ENCODE peak calls at places on chromosomes 12 and 14, in five cellular contexts. One of them, this sample, is unnamed.

GRCh38 chr12:581746-582145 is 81.5 kb downstream of the NINJ2 start:
- DNase-seq in naive thymus-derived CD4-positive, alpha-beta T cell: no peak
- DNase-seq in PC-3: no peak
- DNase-seq in IMR-90: no peak
- DNase-seq in aorta: no peak
- DNase-seq in this sample: no peak

GRCh38 chr12:60345442-60345841 is 749.6 kb downstream of the SLC16A7 start:
- DNase-seq in aorta: no peak
- DNase-seq in naive thymus-derived CD4-positive, alpha-beta T cell: no peak
- DNase-seq in PC-3: peak; percentile 96
- DNase-seq in IMR-90: no peak
- DNase-seq in this sample: no peak

GRCh38 chr12:130764475-130765185 is 48.5 kb upstream of the RIMBP2 start:
- DNase-seq in IMR-90: peak; percentile 33
- DNase-seq in PC-3: peak; percentile 40
- DNase-seq in naive thymus-derived CD4-positive, alpha-beta T cell: no peak
- DNase-seq in aorta: no peak
- DNase-seq in this sample: no peak

GRCh38 chr12:129750426-129750825 is 153.4 kb downstream of the TMEM132D start:
- DNase-seq in IMR-90: no peak
- DNase-seq in PC-3: no peak
- DNase-seq in aorta: no peak
- DNase-seq in naive thymus-derived CD4-positive, alpha-beta T cell: no peak
- DNase-seq in this sample: no peak

GRCh38 chr12:58233886-58234285 is 292.5 kb downstream of the ATP23 start:
- DNase-seq in aorta: no peak
- DNase-seq in PC-3: no peak
- DNase-seq in IMR-90: no peak
- DNase-seq in naive thymus-derived CD4-positive, alpha-beta T cell: no peak
- DNase-seq in this sample: no peak

GRCh38 chr12:188910-189621 is 24.9 kb downstream of the SLC6A12 start:
- DNase-seq in PC-3: peak; percentile 59
- DNase-seq in aorta: peak; percentile 61
- DNase-seq in IMR-90: peak; percentile 45
- DNase-seq in naive thymus-derived CD4-positive, alpha-beta T cell: peak; percentile 24
- DNase-seq in this sample: no peak

GRCh38 chr14:102262894-102263462 is 42.0 kb downstream of the MOK start:
- DNase-seq in aorta: no peak
- DNase-seq in IMR-90: peak; percentile 60
- DNase-seq in PC-3: peak; percentile 96
- DNase-seq in naive thymus-derived CD4-positive, alpha-beta T cell: no peak
- DNase-seq in this sample: no peak

GRCh38 chr12:108560321-108560721 is 652 bp downstream of the SART3 start:
- DNase-seq in naive thymus-derived CD4-positive, alpha-beta T cell: no peak
- DNase-seq in IMR-90: peak; percentile 64
- DNase-seq in PC-3: no peak
- DNase-seq in aorta: no peak
- DNase-seq in this sample: no peak

GRCh38 chr14:76456200-76456599 is 80.3 kb downstream of the ESRRB start:
- DNase-seq in naive thymus-derived CD4-positive, alpha-beta T cell: peak; percentile 6
- DNase-seq in PC-3: peak; percentile 38
- DNase-seq in IMR-90: peak; percentile 8
- DNase-seq in aorta: no peak
- DNase-seq in this sample: peak; percentile 11

GRCh38 chr14:25406818-25407217 is 356.9 kb upstream of the STXBP6 start:
- DNase-seq in IMR-90: peak; percentile 8
- DNase-seq in aorta: no peak
- DNase-seq in PC-3: peak; percentile 57
- DNase-seq in naive thymus-derived CD4-positive, alpha-beta T cell: no peak
- DNase-seq in this sample: no peak

GRCh38 chr14:32761381-32761968 is 177.2 kb upstream of the NPAS3 start:
- DNase-seq in IMR-90: no peak
- DNase-seq in naive thymus-derived CD4-positive, alpha-beta T cell: no peak
- DNase-seq in PC-3: peak; percentile 37
- DNase-seq in aorta: no peak
- DNase-seq in this sample: no peak

GRCh38 chr14:77605392-77605978 is 11.0 kb downstream of the SPTLC2 start:
- DNase-seq in naive thymus-derived CD4-positive, alpha-beta T cell: no peak
- DNase-seq in IMR-90: no peak
- DNase-seq in PC-3: no peak
- DNase-seq in aorta: no peak
- DNase-seq in this sample: no peak

GRCh38 chr12:120483621-120484020 is 12.3 kb upstream of the DYNLL1 start:
- DNase-seq in IMR-90: no peak
- DNase-seq in PC-3: no peak
- DNase-seq in naive thymus-derived CD4-positive, alpha-beta T cell: no peak
- DNase-seq in aorta: no peak
- DNase-seq in this sample: no peak

GRCh38 chr12:52091869-52092268 is 12.4 kb downstream of the SMIM41 start:
- DNase-seq in aorta: no peak
- DNase-seq in PC-3: no peak
- DNase-seq in IMR-90: no peak
- DNase-seq in naive thymus-derived CD4-positive, alpha-beta T cell: no peak
- DNase-seq in this sample: no peak

GRCh38 chr12:16726879-16727278 is 120.9 kb upstream of the LMO3 start:
- DNase-seq in IMR-90: peak; percentile 16
- DNase-seq in naive thymus-derived CD4-positive, alpha-beta T cell: no peak
- DNase-seq in PC-3: no peak
- DNase-seq in aorta: no peak
- DNase-seq in this sample: peak; percentile 14

GRCh38 chr12:100733817-100734593 is 60.6 kb upstream of the ANO4 start:
- DNase-seq in PC-3: peak; percentile 55
- DNase-seq in naive thymus-derived CD4-positive, alpha-beta T cell: no peak
- DNase-seq in aorta: no peak
- DNase-seq in IMR-90: peak; percentile 60
- DNase-seq in this sample: no peak

GRCh38 chr12:99092100-99092851 is 447.2 kb downstream of the APAF1 start:
- DNase-seq in aorta: no peak
- DNase-seq in naive thymus-derived CD4-positive, alpha-beta T cell: no peak
- DNase-seq in PC-3: no peak
- DNase-seq in IMR-90: no peak
- DNase-seq in this sample: no peak

GRCh38 chr12:27331299-27331926 is 1.2 kb upstream of the BMAL2 start:
- DNase-seq in IMR-90: peak; percentile 98
- DNase-seq in naive thymus-derived CD4-positive, alpha-beta T cell: no peak
- DNase-seq in PC-3: peak; percentile 99
- DNase-seq in aorta: no peak
- DNase-seq in this sample: no peak

GRCh38 chr14:56119221-56119967 is 1.2 kb downstream of the PELI2 start:
- DNase-seq in aorta: peak; percentile 73
- DNase-seq in naive thymus-derived CD4-positive, alpha-beta T cell: peak; percentile 41
- DNase-seq in PC-3: no peak
- DNase-seq in IMR-90: peak; percentile 52
- DNase-seq in this sample: peak; percentile 37

GRCh38 chr12:112479413-112479812 is 60.7 kb downstream of the PTPN11 start:
- DNase-seq in aorta: no peak
- DNase-seq in IMR-90: no peak
- DNase-seq in PC-3: no peak
- DNase-seq in naive thymus-derived CD4-positive, alpha-beta T cell: no peak
- DNase-seq in this sample: no peak

GRCh38 chr12:110921262-110921661 is 883 bp upstream of the MYL2 start:
- DNase-seq in IMR-90: peak; percentile 19
- DNase-seq in PC-3: peak; percentile 78
- DNase-seq in naive thymus-derived CD4-positive, alpha-beta T cell: no peak
- DNase-seq in aorta: no peak
- DNase-seq in this sample: no peak

GRCh38 chr12:123832052-123832451 is 70.0 kb downstream of the DNAH10 start:
- DNase-seq in aorta: no peak
- DNase-seq in PC-3: no peak
- DNase-seq in IMR-90: no peak
- DNase-seq in naive thymus-derived CD4-positive, alpha-beta T cell: no peak
- DNase-seq in this sample: no peak

GRCh38 chr12:132079190-132079589 is 64.9 kb downstream of the DDX51 start:
- DNase-seq in aorta: no peak
- DNase-seq in PC-3: no peak
- DNase-seq in IMR-90: no peak
- DNase-seq in naive thymus-derived CD4-positive, alpha-beta T cell: no peak
- DNase-seq in this sample: no peak

GRCh38 chr12:54418441-54419087 is 502 bp downstream of the ITGA5 start:
- DNase-seq in IMR-90: no peak
- DNase-seq in aorta: no peak
- DNase-seq in PC-3: no peak
- DNase-seq in naive thymus-derived CD4-positive, alpha-beta T cell: no peak
- DNase-seq in this sample: no peak

GRCh38 chr12:1811948-1812291 is 8.4 kb upstream of the LRTM2 start:
- DNase-seq in IMR-90: no peak
- DNase-seq in aorta: no peak
- DNase-seq in PC-3: no peak
- DNase-seq in naive thymus-derived CD4-positive, alpha-beta T cell: no peak
- DNase-seq in this sample: no peak

GRCh38 chr12:1810931-1811280 is 9.5 kb upstream of the LRTM2 start:
- DNase-seq in IMR-90: no peak
- DNase-seq in aorta: no peak
- DNase-seq in naive thymus-derived CD4-positive, alpha-beta T cell: no peak
- DNase-seq in PC-3: no peak
- DNase-seq in this sample: no peak

GRCh38 chr12:1810201-1810930 is 10.0 kb upstream of the LRTM2 start:
- DNase-seq in aorta: peak; percentile 38
- DNase-seq in naive thymus-derived CD4-positive, alpha-beta T cell: no peak
- DNase-seq in IMR-90: peak; percentile 14
- DNase-seq in PC-3: no peak
- DNase-seq in this sample: no peak

GRCh38 chr12:1812650-1813302 is 7.6 kb upstream of the LRTM2 start:
- DNase-seq in IMR-90: peak; percentile 48
- DNase-seq in naive thymus-derived CD4-positive, alpha-beta T cell: no peak
- DNase-seq in aorta: peak; percentile 76
- DNase-seq in PC-3: no peak
- DNase-seq in this sample: peak; percentile 49

GRCh38 chr12:1811281-1811947 is 9.0 kb upstream of the LRTM2 start:
- DNase-seq in PC-3: no peak
- DNase-seq in IMR-90: peak; percentile 52
- DNase-seq in naive thymus-derived CD4-positive, alpha-beta T cell: no peak
- DNase-seq in aorta: no peak
- DNase-seq in this sample: no peak
- H3K27ac ChIP-seq in PC-3: no peak overlapping the region
- H3K27ac ChIP-seq in IMR-90: no peak overlapping the region
- H3K27ac ChIP-seq in naive thymus-derived CD4-positive, alpha-beta T cell: peak overlapping the region; percentile 51
- H3K27ac ChIP-seq in aorta: no peak overlapping the region
- H3K27ac ChIP-seq in this sample: peak overlapping the region; percentile 46

GRCh38 chr12:117063162-117063911 is 35.9 kb downstream of the TESC start:
- DNase-seq in IMR-90: no peak
- DNase-seq in aorta: peak; percentile 79
- DNase-seq in PC-3: no peak
- DNase-seq in naive thymus-derived CD4-positive, alpha-beta T cell: peak; percentile 42
- DNase-seq in this sample: no peak
- H3K27ac ChIP-seq in IMR-90: no peak overlapping the region
- H3K27ac ChIP-seq in aorta: no peak overlapping the region
- H3K27ac ChIP-seq in PC-3: no peak overlapping the region
- H3K27ac ChIP-seq in naive thymus-derived CD4-positive, alpha-beta T cell: peak overlapping the region; percentile 28
- H3K27ac ChIP-seq in this sample: no peak overlapping the region

DNA sequence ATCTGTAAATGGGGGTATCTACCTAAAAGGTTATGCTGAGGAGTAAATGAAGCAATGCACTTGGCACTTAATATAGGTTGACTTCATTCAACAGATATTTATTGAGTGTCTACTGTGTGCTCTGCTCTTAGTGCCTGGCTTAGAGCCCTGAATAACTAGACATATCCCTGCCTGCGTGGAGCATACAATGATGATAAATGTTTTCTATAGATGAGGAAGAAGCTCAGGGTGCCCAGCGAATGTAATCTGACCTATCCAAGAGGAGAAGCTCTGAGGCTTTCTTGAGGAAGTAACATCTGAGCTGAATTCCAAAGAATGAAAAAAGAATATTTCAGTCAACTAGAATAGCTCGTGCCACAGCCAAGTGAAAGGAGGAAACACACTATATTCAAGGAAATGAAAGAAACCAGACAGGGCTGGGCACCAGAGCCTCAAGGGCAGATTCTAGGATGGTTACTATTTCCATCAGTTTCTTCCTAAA is 17.9 kb upstream of the HIGD1C start:
- DNase-seq in IMR-90: no peak
- DNase-seq in naive thymus-derived CD4-positive, alpha-beta T cell: no peak
- DNase-seq in aorta: no peak
- DNase-seq in PC-3: no peak
- DNase-seq in this sample: no peak
- H3K27ac ChIP-seq in IMR-90: peak overlapping the region; percentile 66
- H3K27ac ChIP-seq in naive thymus-derived CD4-positive, alpha-beta T cell: no peak overlapping the region
- H3K27ac ChIP-seq in aorta: peak overlapping the region; percentile 39
- H3K27ac ChIP-seq in PC-3: no peak overlapping the region
- H3K27ac ChIP-seq in this sample: peak overlapping the region; percentile 50

GRCh38 chr14:53355581-53356112 is 202.5 kb upstream of the DDHD1 start:
- DNase-seq in aorta: no peak
- DNase-seq in naive thymus-derived CD4-positive, alpha-beta T cell: no peak
- DNase-seq in IMR-90: peak; percentile 82
- DNase-seq in PC-3: peak; percentile 49
- DNase-seq in this sample: no peak
- H3K27ac ChIP-seq in aorta: no peak overlapping the region
- H3K27ac ChIP-seq in naive thymus-derived CD4-positive, alpha-beta T cell: no peak overlapping the region
- H3K27ac ChIP-seq in IMR-90: peak overlapping the region; percentile 53
- H3K27ac ChIP-seq in PC-3: no peak overlapping the region
- H3K27ac ChIP-seq in this sample: no peak overlapping the region

GRCh38 chr12:121741743-121742142 is 29.2 kb downstream of the TMEM120B start:
- DNase-seq in IMR-90: no peak
- DNase-seq in naive thymus-derived CD4-positive, alpha-beta T cell: no peak
- DNase-seq in aorta: no peak
- DNase-seq in PC-3: no peak
- DNase-seq in this sample: no peak
- H3K27ac ChIP-seq in IMR-90: no peak overlapping the region
- H3K27ac ChIP-seq in naive thymus-derived CD4-positive, alpha-beta T cell: no peak overlapping the region
- H3K27ac ChIP-seq in aorta: no peak overlapping the region
- H3K27ac ChIP-seq in PC-3: no peak overlapping the region
- H3K27ac ChIP-seq in this sample: no peak overlapping the region

GRCh38 chr14:44989497-44990440 is 27.8 kb downstream of the TOGARAM1 start:
- DNase-seq in PC-3: no peak
- DNase-seq in IMR-90: no peak
- DNase-seq in naive thymus-derived CD4-positive, alpha-beta T cell: no peak
- DNase-seq in aorta: no peak
- DNase-seq in this sample: peak; percentile 9

DNA sequence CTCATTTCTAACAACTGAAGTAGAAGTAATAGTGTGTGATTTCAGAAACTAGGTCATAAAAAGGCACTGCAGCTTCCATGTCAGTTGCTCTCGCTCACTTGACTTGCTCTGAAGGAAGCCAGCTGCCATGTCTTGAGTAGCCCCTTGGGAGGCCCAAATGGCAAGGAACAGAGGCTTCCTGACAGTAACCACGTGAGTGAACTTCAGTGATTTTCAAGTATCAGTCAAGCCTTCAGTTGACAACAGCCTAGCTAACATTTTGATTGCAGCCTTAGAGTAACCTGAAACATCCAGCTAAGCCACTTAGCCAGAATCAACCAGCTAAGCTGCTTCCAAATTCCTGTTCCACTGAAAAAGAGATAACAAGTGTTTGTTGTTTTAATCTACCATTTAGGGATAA is 26.7 kb downstream of the TOGARAM1 start:
- DNase-seq in IMR-90: no peak
- DNase-seq in PC-3: no peak
- DNase-seq in aorta: no peak
- DNase-seq in naive thymus-derived CD4-positive, alpha-beta T cell: no peak
- DNase-seq in this sample: no peak
- H3K27ac ChIP-seq in IMR-90: no peak overlapping the region
- H3K27ac ChIP-seq in PC-3: no peak overlapping the region
- H3K27ac ChIP-seq in aorta: peak overlapping the region; percentile 28
- H3K27ac ChIP-seq in naive thymus-derived CD4-positive, alpha-beta T cell: no peak overlapping the region
- H3K27ac ChIP-seq in this sample: peak overlapping the region; percentile 69

GRCh38 chr14:95055318-95055717 is 102.0 kb downstream of the DICER1 start:
- DNase-seq in aorta: no peak
- DNase-seq in PC-3: no peak
- DNase-seq in naive thymus-derived CD4-positive, alpha-beta T cell: no peak
- DNase-seq in IMR-90: no peak
- DNase-seq in this sample: no peak
- H3K27ac ChIP-seq in aorta: no peak overlapping the region
- H3K27ac ChIP-seq in PC-3: no peak overlapping the region
- H3K27ac ChIP-seq in naive thymus-derived CD4-positive, alpha-beta T cell: no peak overlapping the region
- H3K27ac ChIP-seq in IMR-90: no peak overlapping the region
- H3K27ac ChIP-seq in this sample: no peak overlapping the region

This sample was measured in tibial nerve.